ENCODE peak calls at places on chromosomes 2 and 18, in ten cellular contexts. A is NCI-H460; V is cardiac fibroblast; N is MCF 10A; L is psoas muscle; B is ACHN; C is stimulated activated CD8-positive, alpha-beta memory T cell treated with anti-CD3 and anti-CD28 coated beads, Interleukin-2, amount 100 ng/mL, for 1 hour; F is dorsolateral prefrontal cortex; I is adipocyte; S is amniotic stem cell. K is an unnamed sample.

GRCh38 chr2:146927080-146927714 is 917.6 kb upstream of the ACVR2A start:
- DNase-seq in A (peak), V (peak), N (peak), L (peak), B (peak), C (no peak), F (peak), I (peak), S (no peak), K (peak)

GRCh38 chr2:9010866-9011265 is 7.4 kb upstream of the MBOAT2 start:
- DNase-seq in A (no peak), V (peak), N (peak), L (no peak), B (no peak), C (no peak), F (no peak), I (peak), S (peak), K (no peak)

GRCh38 chr18:31497711-31498449 is at the start of gene DSG2:
- DNase-seq in A (no peak), V (peak), N (peak), L (peak), B (peak), C (no peak), F (peak), I (no peak), S (no peak), K (no peak)

GRCh38 chr2:45974056-45974455 is 322.6 kb downstream of the PRKCE start:
- DNase-seq in A (no peak), V (no peak), N (no peak), L (no peak), B (no peak), C (no peak), F (no peak), I (no peak), S (no peak), K (no peak)

GRCh38 chr18:76252880-76253279 is 242.2 kb downstream of the ZNF516 start:
- DNase-seq in A (no peak), V (peak), N (peak), L (no peak), B (peak), C (no peak), F (no peak), I (no peak), S (no peak), K (no peak)

GRCh38 chr2:166892397-166892796 is 4.1 kb downstream of the XIRP2 start:
- DNase-seq in A (no peak), V (no peak), N (no peak), L (no peak), B (no peak), C (no peak), F (no peak), I (no peak), S (no peak), K (no peak)

GRCh38 chr2:96427917-96428316 is 77.2 kb downstream of the NEURL3 start:
- DNase-seq in A (peak), V (peak), N (peak), L (no peak), B (peak), C (no peak), F (no peak), I (peak), S (no peak), K (peak)

GRCh38 chr18:46426311-46427047 is 230.5 kb downstream of the LOXHD1 start:
- DNase-seq in A (no peak), V (no peak), N (no peak), L (no peak), B (no peak), C (no peak), F (no peak), I (no peak), S (no peak), K (no peak)

GRCh38 chr18:68841301-68841700 is 43.4 kb downstream of the CCDC102B start:
- DNase-seq in A (peak), V (no peak), N (peak), L (no peak), B (peak), C (no peak), F (no peak), I (peak), S (no peak), K (no peak)

GRCh38 chr18:48476550-48476917 is 62.3 kb upstream of the CTIF start:
- DNase-seq in A (no peak), V (no peak), N (no peak), L (no peak), B (no peak), C (no peak), F (no peak), I (no peak), S (no peak), K (no peak)

GRCh38 chr2:224369028-224369632 is 32.8 kb downstream of the FAM124B start:
- DNase-seq in A (peak), V (peak), N (peak), L (no peak), B (peak), C (no peak), F (no peak), I (peak), S (peak), K (peak)

GRCh38 chr2:98664323-98664722 is 55.9 kb downstream of the UNC50 start:
- DNase-seq in A (peak), V (peak), N (peak), L (no peak), B (no peak), C (no peak), F (no peak), I (peak), S (no peak), K (peak)

GRCh38 chr2:222058830-222059229 is 240.0 kb downstream of the PAX3 start:
- DNase-seq in A (no peak), V (no peak), N (no peak), L (no peak), B (no peak), C (no peak), F (no peak), I (no peak), S (no peak), K (no peak)

GRCh38 chr18:74819433-74820059 is 221.9 kb downstream of the ZNF407 start:
- DNase-seq in A (no peak), V (peak), N (peak), L (no peak), B (peak), C (no peak), F (no peak), I (no peak), S (no peak), K (no peak)

GRCh38 chr18:23963443-23964185 is 50.9 kb upstream of the TTC39C start:
- DNase-seq in A (no peak), V (peak), N (peak), L (no peak), B (peak), C (no peak), F (no peak), I (no peak), S (no peak), K (no peak)

GRCh38 chr18:35682282-35682867 is 100.8 kb downstream of the GALNT1 start:
- DNase-seq in A (no peak), V (peak), N (no peak), L (no peak), B (no peak), C (no peak), F (no peak), I (peak), S (no peak), K (peak)

GRCh38 chr2:20451346-20451745 is 4.5 kb downstream of the RHOB start:
- DNase-seq in A (no peak), V (peak), N (no peak), L (no peak), B (no peak), C (no peak), F (no peak), I (peak), S (no peak), K (no peak)

GRCh38 chr18:5417342-5417741 is 121.8 kb upstream of the ZBTB14 start:
- DNase-seq in A (no peak), V (no peak), N (no peak), L (no peak), B (no peak), C (no peak), F (peak), I (peak), S (no peak), K (no peak)

GRCh38 chr2:185082749-185083148 is 484.4 kb downstream of the ZNF804A start:
- DNase-seq in A (no peak), V (no peak), N (no peak), L (no peak), B (no peak), C (no peak), F (no peak), I (no peak), S (no peak), K (no peak)

GRCh38 chr2:37201766-37202165 is 5.5 kb downstream of the CEBPZOS start:
- DNase-seq in A (no peak), V (no peak), N (no peak), L (no peak), B (no peak), C (peak), F (no peak), I (no peak), S (no peak), K (no peak)

GRCh38 chr2:341017-341542 is 53.2 kb upstream of the ALKAL2 start:
- DNase-seq in A (no peak), V (no peak), N (no peak), L (no peak), B (no peak), C (no peak), F (no peak), I (no peak), S (no peak), K (no peak)

GRCh38 chr18:59742325-59743111 is 45.3 kb upstream of the CCBE1 start:
- DNase-seq in A (no peak), V (peak), N (no peak), L (no peak), B (no peak), C (no peak), F (no peak), I (peak), S (no peak), K (no peak)

GRCh38 chr2:36338827-36339145 is 16.8 kb upstream of the CRIM1 start:
- DNase-seq in A (no peak), V (peak), N (no peak), L (no peak), B (peak), C (no peak), F (no peak), I (peak), S (no peak), K (no peak)

GRCh38 chr2:7473135-7473771 is 556.0 kb downstream of the RNF144A start:
- DNase-seq in A (no peak), V (no peak), N (no peak), L (no peak), B (no peak), C (no peak), F (no peak), I (no peak), S (no peak), K (no peak)

GRCh38 chr2:164979113-164979512 is 23.8 kb upstream of the SLC38A11 start:
- DNase-seq in A (no peak), V (no peak), N (no peak), L (no peak), B (no peak), C (no peak), F (no peak), I (no peak), S (no peak), K (no peak)

K was measured in foreskin keratinocyte.